ENCODE peak calls at places on chromosomes 5 and 9, in six cellular contexts. V, C, O, D, G and A are unnamed samples.

GRCh38 chr9:121278535-121279169 is 10.7 kb downstream of the GSN start:
- DNase-seq in V (peak), C (peak), O (peak), D (peak), G (peak), A (peak)

GRCh38 chr9:129166962-129167557 is 11.0 kb downstream of the IER5L start:
- DNase-seq in V (no peak), C (peak), O (peak), D (peak), G (no peak), A (peak)

GRCh38 chr9:35923927-35924763 is 14.9 kb downstream of the SPAAR start:
- DNase-seq in V (no peak), C (no peak), O (peak), D (peak), G (peak), A (peak)

GRCh38 chr5:4862500-4862899 is 277.6 kb upstream of the ADAMTS16 start:
- DNase-seq in V (no peak), C (peak), O (peak), D (no peak), G (peak), A (peak)

GRCh38 chr5:17436345-17436744 is 61.7 kb upstream of the TAF11L2 start:
- DNase-seq in V (no peak), C (no peak), O (no peak), D (no peak), G (no peak), A (no peak)

GRCh38 chr9:4555251-4555650 is 65.0 kb downstream of the SLC1A1 start:
- DNase-seq in V (no peak), C (no peak), O (peak), D (no peak), G (peak), A (peak)

GRCh38 chr9:33135086-33135958 is 31.8 kb downstream of the B4GALT1 start:
- DNase-seq in V (no peak), C (no peak), O (no peak), D (no peak), G (no peak), A (no peak)

GRCh38 chr5:103232393-103232999 is 26.1 kb upstream of the MACIR start:
- DNase-seq in V (peak), C (peak), O (no peak), D (no peak), G (no peak), A (peak)

GRCh38 chr5:93620487-93621339 is 37.7 kb downstream of the NR2F1 start:
- DNase-seq in V (peak), C (peak), O (peak), D (peak), G (no peak), A (peak)